ENCODE peak calls at places on chromosomes 11 and 22, in five cellular contexts. I is GM04503; L is activated CD8-positive, alpha-beta memory T cell treated with anti-CD3 and anti-CD28 coated beads for 24 hours; P is T47D; J is lung. G is an unnamed sample.

GRCh38 chr11:125591659-125592304 is 870 bp upstream of the STT3A start:
- DNase-seq in P (peak), I (no peak), J (peak), L (peak), G (peak)

GRCh38 chr22:20575724-20576444 is 68.5 kb downstream of the MED15 start:
- DNase-seq in I (no peak), L (no peak), P (no peak), J (no peak), G (no peak)

GRCh38 chr11:21785351-21785750 is 407.5 kb upstream of the ANO5 start:
- DNase-seq in L (no peak), J (no peak), P (no peak), I (no peak), G (no peak)

GRCh38 chr22:45552017-45552411 is 49.3 kb downstream of the FBLN1 start:
- DNase-seq in J (no peak), L (no peak), I (no peak), P (no peak), G (no peak)

GRCh38 chr11:95592455-95592854 is 197.1 kb downstream of the FAM76B start:
- DNase-seq in L (no peak), J (no peak), I (no peak), P (no peak), G (peak)

GRCh38 chr11:63729326-63729725 is 39.2 kb downstream of the ZFTA start:
- DNase-seq in I (no peak), P (no peak), L (no peak), J (no peak), G (no peak)

GRCh38 chr22:49772692-49773091 is 55.0 kb downstream of the BRD1 start:
- DNase-seq in I (no peak), L (no peak), P (no peak), J (no peak), G (no peak)

GRCh38 chr22:27435839-27436581 is 365.5 kb downstream of the MN1 start:
- DNase-seq in L (no peak), J (peak), I (no peak), P (no peak), G (peak)

GRCh38 chr11:128157423-128158298 is 429.7 kb downstream of the ETS1 start:
- DNase-seq in P (peak), J (peak), L (peak), I (peak), G (peak)

GRCh38 chr22:40627612-40628011 is 8.9 kb downstream of the MRTFA start:
- DNase-seq in L (no peak), P (no peak), J (no peak), I (no peak), G (no peak)

GRCh38 chr22:21752276-21752675 is 16.7 kb upstream of the YPEL1 start:
- DNase-seq in J (no peak), I (no peak), L (no peak), P (no peak), G (no peak)

GRCh38 chr11:68890490-68891231 is 13.0 kb downstream of the MRPL21 start:
- DNase-seq in J (peak), P (no peak), L (no peak), I (peak), G (no peak)

GRCh38 chr22:35192121-35192918 is 65.0 kb upstream of the HMGXB4 start:
- DNase-seq in P (no peak), L (no peak), I (no peak), J (no peak), G (no peak)

GRCh38 chr11:19646921-19647320 is 65.7 kb upstream of the NAV2 start:
- DNase-seq in I (peak), P (peak), L (no peak), J (peak), G (no peak)

GRCh38 chr22:32132783-32133182 is 26.3 kb downstream of the C22orf42 start:
- DNase-seq in I (no peak), P (no peak), J (no peak), L (no peak), G (no peak)

G was measured in WERI-Rb-1.